ENCODE peak calls at places on chromosome 7, in eight cellular contexts. J, R, X, O, M, U, Q and D are unnamed samples.

GRCh38 chr7:73738220-73738611 is 386 bp downstream of the ABHD11 start:
- DNase-seq in M (no peak), O (peak; percentile 51), U (peak; percentile 64), R (peak; percentile 48), Q (peak; percentile 53), J (peak; percentile 68), X (peak; percentile 76), D (peak; percentile 44)

GRCh38 chr7:121872831-121873764 is at the start of gene PTPRZ1:
- DNase-seq in U (peak; percentile 19), O (no peak), R (peak; percentile 71), Q (no peak), X (no peak), J (peak; percentile 60), M (no peak), D (no peak)

GRCh38 chr7:116696707-116697106 is 24.7 kb downstream of the MET start:
- DNase-seq in M (no peak), X (no peak), U (no peak), O (no peak), Q (no peak), R (no peak), J (no peak), D (no peak)

GRCh38 chr7:28054531-28055160 is 125.9 kb downstream of the JAZF1 start:
- DNase-seq in Q (no peak), O (no peak), J (no peak), U (no peak), R (no peak), X (no peak), M (no peak), D (no peak)

GRCh38 chr7:81924494-81924893 is 154.6 kb upstream of the HGF start:
- DNase-seq in U (no peak), O (no peak), J (no peak), Q (no peak), M (no peak), R (no peak), X (no peak), D (no peak)

GRCh38 chr7:66826649-66827048 is 86.1 kb downstream of the RABGEF1 start:
- DNase-seq in X (no peak), O (no peak), J (no peak), U (no peak), M (no peak), R (no peak), Q (no peak), D (no peak)

GRCh38 chr7:101747058-101747617 is 70.3 kb upstream of the CUX1 start:
- DNase-seq in M (no peak), O (no peak), U (no peak), Q (no peak), J (no peak), R (no peak), X (no peak), D (no peak)

GRCh38 chr7:79524048-79524447 is 70.6 kb upstream of the MAGI2 start:
- DNase-seq in Q (no peak), U (no peak), O (no peak), R (no peak), J (no peak), M (no peak), X (no peak), D (no peak)

GRCh38 chr7:71886066-71886465 is 526.1 kb downstream of the CALN1 start:
- DNase-seq in U (no peak), Q (no peak), M (no peak), J (no peak), O (no peak), R (no peak), X (no peak), D (no peak)

GRCh38 chr7:28157311-28157710 is 23.3 kb downstream of the JAZF1 start:
- DNase-seq in Q (no peak), M (no peak), U (no peak), O (no peak), X (no peak), J (no peak), R (no peak), D (no peak)

GRCh38 chr7:16564909-16565426 is 38.3 kb downstream of the LRRC72 start:
- DNase-seq in X (peak; percentile 77), R (no peak), M (peak; percentile 15), O (no peak), U (peak; percentile 48), Q (no peak), J (peak; percentile 53), D (no peak)

GRCh38 chr7:100471021-100471420 is 7.0 kb upstream of the SPACDR start:
- DNase-seq in R (no peak), U (no peak), J (no peak), Q (no peak), X (no peak), O (no peak), M (no peak), D (no peak)

GRCh38 chr7:105387621-105388372 is 924 bp downstream of the SRPK2 start:
- DNase-seq in X (peak; percentile 40), M (no peak), Q (peak; percentile 43), O (peak; percentile 21), R (peak; percentile 50), U (peak; percentile 64), J (peak; percentile 75), D (peak; percentile 30)

GRCh38 chr7:74427974-74428373 is 25.7 kb upstream of the GTF2IRD1 start:
- DNase-seq in Q (no peak), M (no peak), R (no peak), U (no peak), O (no peak), X (no peak), J (no peak), D (no peak)

GRCh38 chr7:30697716-30698460 is 15.6 kb upstream of the CRHR2 start:
- DNase-seq in J (no peak), U (no peak), O (no peak), X (no peak), M (no peak), R (no peak), Q (no peak), D (no peak)

GRCh38 chr7:8217200-8218068 is 44.5 kb downstream of the ICA1 start:
- DNase-seq in Q (no peak), M (peak; percentile 48), O (no peak), R (peak; percentile 36), J (peak; percentile 35), U (peak; percentile 55), X (peak; percentile 77), D (no peak)

GRCh38 chr7:138089080-138089901 is 13.0 kb downstream of the AKR1D1 start:
- DNase-seq in O (no peak), U (peak; percentile 50), Q (no peak), R (no peak), M (no peak), J (no peak), X (peak; percentile 10), D (no peak)

GRCh38 chr7:17040701-17041100 is 158.9 kb upstream of the AGR3 start:
- DNase-seq in O (no peak), J (no peak), M (no peak), X (no peak), Q (no peak), R (no peak), U (no peak), D (no peak)

GRCh38 chr7:112792431-112792830 is 2.2 kb upstream of the TMEM168 start:
- DNase-seq in O (no peak), R (no peak), U (no peak), X (no peak), J (no peak), M (no peak), Q (no peak), D (no peak)

GRCh38 chr7:85184599-85185354 is 2.1 kb downstream of the SEMA3D start:
- DNase-seq in R (peak; percentile 49), M (no peak), J (peak; percentile 22), X (no peak), U (peak; percentile 70), O (no peak), Q (no peak), D (no peak)

GRCh38 chr7:105685099-105685609 is 103.9 kb upstream of the EFCAB10 start:
- DNase-seq in M (no peak), O (no peak), U (no peak), J (no peak), X (no peak), R (no peak), Q (no peak), D (no peak)

GRCh38 chr7:107387573-107388219 is 82.2 kb upstream of the GPR22 start:
- DNase-seq in J (peak; percentile 10), R (no peak), O (no peak), U (peak; percentile 83), X (peak; percentile 30), Q (no peak), M (peak; percentile 59), D (no peak)

GRCh38 chr7:6590645-6591110 is 857 bp downstream of the INTS15 start:
- DNase-seq in X (no peak), R (no peak), M (no peak), O (no peak), Q (no peak), J (no peak), U (no peak), D (no peak)

GRCh38 chr7:96786261-96786997 is 76.8 kb upstream of the SEM1 start:
- DNase-seq in J (no peak), X (no peak), O (no peak), Q (no peak), R (no peak), M (no peak), U (no peak), D (no peak)

GRCh38 chr7:158276414-158277218 is 311.0 kb downstream of the PTPRN2 start:
- DNase-seq in J (no peak), R (no peak), U (no peak), M (no peak), Q (no peak), X (no peak), O (no peak), D (peak; percentile 48)

GRCh38 chr7:131745645-131746248 is 189.3 kb upstream of the PODXL start:
- DNase-seq in U (peak; percentile 24), M (no peak), Q (no peak), J (peak; percentile 49), R (peak; percentile 76), X (peak; percentile 31), O (no peak), D (no peak)

GRCh38 chr7:143900230-143900766 is 1.7 kb downstream of the TCAF1 start:
- DNase-seq in X (no peak), O (no peak), Q (no peak), U (peak; percentile 21), J (no peak), M (no peak), R (no peak), D (no peak)

GRCh38 chr7:47382200-47382599 is 199.7 kb downstream of the TNS3 start:
- DNase-seq in M (no peak), U (no peak), Q (no peak), J (no peak), O (no peak), X (no peak), R (no peak), D (no peak)